ENCODE peak calls at places on chromosome 9, in ten cellular contexts. G is tibial nerve, P is endothelial cell, V is BE2C, T is mammary epithelial cell, L is A673, R is transverse colon, Y is NB4, W is HL-60, Z is LNCaP clone FGC. C is an unnamed sample.

GRCh38 chr9:33133186-33133585 is 34.0 kb downstream of the B4GALT1 start:
- DNase-seq in Z (no peak), P (no peak), L (no peak), V (no peak), T (peak; percentile 42), W (no peak), Y (no peak), R (no peak), G (no peak), C (no peak)

GRCh38 chr9:33436445-33436844 is 10.9 kb downstream of the AQP3 start:
- DNase-seq in P (no peak), Y (peak; percentile 71), V (peak; percentile 54), T (no peak), R (no peak), G (no peak), Z (no peak), L (no peak), W (no peak), C (no peak)

GRCh38 chr9:106697799-106698591 is 165.0 kb upstream of the ZNF462 start:
- DNase-seq in Y (no peak), G (peak; percentile 29), L (peak; percentile 51), T (peak; percentile 62), W (no peak), R (peak; percentile 39), Z (no peak), P (no peak), V (peak; percentile 93), C (peak; percentile 15)

GRCh38 chr9:2489838-2490314 is 131.7 kb upstream of the VLDLR start:
- DNase-seq in L (peak; percentile 25), P (no peak), W (no peak), Z (no peak), R (no peak), T (no peak), G (no peak), Y (no peak), V (peak; percentile 66), C (no peak)

GRCh38 chr9:91192379-91192775 is 169.3 kb downstream of the AUH start:
- DNase-seq in V (no peak), P (no peak), Y (no peak), L (no peak), T (no peak), Z (no peak), W (no peak), R (no peak), G (no peak), C (no peak)

GRCh38 chr9:131723632-131724031 is 16.2 kb downstream of the RAPGEF1 start:
- DNase-seq in R (no peak), Y (no peak), G (no peak), W (no peak), Z (no peak), T (no peak), L (no peak), P (no peak), V (no peak), C (no peak)

GRCh38 chr9:131503626-131504465 is 1.1 kb downstream of the POMT1 start:
- DNase-seq in L (peak; percentile 13), G (no peak), T (peak; percentile 68), V (no peak), Y (peak; percentile 78), R (peak; percentile 18), Z (no peak), P (no peak), W (peak; percentile 51), C (peak; percentile 62)

GRCh38 chr9:79220666-79221065 is 351.1 kb upstream of the TLE4 start:
- DNase-seq in V (no peak), Z (no peak), T (no peak), R (no peak), G (no peak), W (no peak), L (no peak), P (no peak), Y (no peak), C (no peak)

GRCh38 chr9:77128125-77128789 is 49.1 kb upstream of the VPS13A start:
- DNase-seq in Y (no peak), Z (no peak), W (no peak), T (no peak), L (no peak), P (no peak), R (no peak), V (no peak), G (no peak), C (no peak)

GRCh38 chr9:124470726-124471125 is 20.5 kb downstream of the ADGRD2 start:
- DNase-seq in W (no peak), G (no peak), L (no peak), R (no peak), T (no peak), Y (no peak), V (no peak), P (no peak), Z (no peak), C (no peak)

GRCh38 chr9:78006734-78007133 is 24.9 kb downstream of the GNAQ start:
- DNase-seq in T (no peak), Z (no peak), Y (no peak), G (no peak), L (no peak), R (no peak), W (no peak), P (no peak), V (no peak), C (no peak)

GRCh38 chr9:91245432-91246313 is 116.0 kb downstream of the AUH start:
- DNase-seq in T (peak; percentile 28), W (no peak), Z (no peak), V (no peak), G (no peak), R (no peak), P (no peak), L (no peak), Y (no peak), C (no peak)

GRCh38 chr9:127426756-127427155 is 2.6 kb downstream of the ZNF79 start:
- DNase-seq in V (no peak), P (no peak), R (no peak), Y (no peak), G (no peak), L (no peak), Z (no peak), W (no peak), T (peak; percentile 37), C (no peak)

GRCh38 chr9:14212116-14212515 is 101.8 kb downstream of the NFIB start:
- DNase-seq in Y (no peak), L (no peak), G (no peak), W (no peak), V (no peak), P (no peak), Z (no peak), R (no peak), T (peak; percentile 68), C (no peak)

GRCh38 chr9:14211564-14211963 is 102.4 kb downstream of the NFIB start:
- DNase-seq in R (no peak), T (no peak), W (no peak), G (no peak), Z (peak; percentile 25), Y (no peak), L (no peak), P (no peak), V (peak; percentile 38), C (no peak)

GRCh38 chr9:14209399-14209990 is 104.4 kb downstream of the NFIB start:
- DNase-seq in W (no peak), T (no peak), P (no peak), G (no peak), L (peak; percentile 72), V (peak; percentile 31), R (no peak), Z (peak; percentile 8), Y (peak; percentile 12), C (no peak)

GRCh38 chr9:14212697-14213420 is 101.1 kb downstream of the NFIB start:
- DNase-seq in L (no peak), R (no peak), W (no peak), Z (peak; percentile 46), Y (no peak), T (no peak), G (no peak), V (no peak), P (no peak), C (no peak)

GRCh38 chr9:14210428-14210827 is 103.5 kb downstream of the NFIB start:
- DNase-seq in V (no peak), P (no peak), Y (no peak), W (no peak), L (no peak), Z (no peak), T (no peak), R (no peak), G (no peak), C (no peak)
- TF ChIP-seq CTCF in V (no peak), P (no peak), Y (no peak), W (no peak), L (no peak), Z (no peak), T (no peak), R (no peak), G (no peak), C (no peak)

DNA sequence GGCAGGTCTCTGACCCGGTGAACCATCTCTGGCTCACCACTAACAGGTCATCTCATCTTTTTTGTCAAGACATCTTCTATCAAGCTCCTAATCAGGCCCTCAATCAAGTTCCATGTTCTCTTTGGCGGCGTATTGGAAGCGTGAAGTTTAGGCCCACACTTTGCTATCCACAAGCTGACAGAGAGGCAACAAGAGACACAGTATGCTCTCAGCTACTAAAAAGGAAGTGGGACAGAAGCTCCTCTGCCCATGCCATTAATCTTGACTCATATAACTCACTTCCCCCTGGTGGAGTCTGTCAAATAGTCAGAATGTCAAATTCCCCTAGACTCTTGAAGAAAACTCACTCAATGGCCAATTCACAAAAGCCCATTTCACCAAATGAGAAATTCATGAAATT is 77.6 kb upstream of the TMC1 start:
- DNase-seq in G (no peak), W (peak; percentile 70), R (no peak), L (no peak), T (peak; percentile 37), P (no peak), V (no peak), Z (no peak), Y (peak; percentile 71), C (no peak)
- TF ChIP-seq CTCF in G (no peak), W (no peak), R (no peak), L (no peak), T (no peak), P (no peak), V (no peak), Z (no peak), Y (no peak), C (peak; percentile 9)

DNA sequence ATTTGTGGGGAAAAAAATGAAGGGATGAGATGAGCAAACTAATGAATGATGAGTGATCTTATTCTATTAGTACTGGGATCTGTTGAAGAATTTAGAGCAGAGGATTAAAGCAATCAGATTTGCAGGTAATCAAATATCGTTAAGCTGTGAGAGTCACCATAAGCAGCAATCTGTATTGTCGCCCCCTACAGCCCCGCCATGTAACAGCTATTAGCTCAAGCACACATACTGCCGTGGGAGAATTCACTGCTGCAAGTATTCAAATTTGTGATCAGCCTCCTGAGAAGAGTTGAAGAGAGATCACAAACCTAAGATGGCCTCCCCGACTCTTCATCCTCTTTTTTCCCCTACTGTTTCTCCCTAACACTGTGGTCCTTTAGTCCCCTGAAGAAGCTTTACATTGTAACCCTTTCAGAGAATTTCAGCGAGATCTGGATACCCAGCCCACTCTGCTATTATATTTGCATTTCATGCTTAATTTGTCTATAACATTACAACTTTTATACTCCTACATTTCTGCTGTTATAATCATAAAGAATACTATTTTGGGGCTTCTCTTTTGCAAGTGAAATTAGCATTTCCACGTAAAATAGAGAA is 28.5 kb upstream of the PHF24 start:
- DNase-seq in P (peak; percentile 55), L (peak; percentile 52), R (no peak), V (peak; percentile 52), Y (peak; percentile 66), T (peak; percentile 20), Z (no peak), W (peak; percentile 11), G (no peak), C (no peak)
- TF ChIP-seq CTCF in P (peak; percentile 58), L (peak; percentile 89), R (peak; percentile 40), V (peak; percentile 88), Y (peak; percentile 99), T (peak; percentile 61), Z (peak; percentile 76), W (peak; percentile 69), G (peak; percentile 44), C (no peak)

GRCh38 chr9:97312101-97312500 is 4.6 kb downstream of the CCDC180 start:
- DNase-seq in G (no peak), Y (no peak), R (no peak), Z (no peak), V (no peak), P (no peak), L (no peak), W (no peak), T (no peak), C (no peak)
- TF ChIP-seq CTCF in G (no peak), Y (no peak), R (no peak), Z (no peak), V (no peak), P (no peak), L (no peak), W (no peak), T (no peak), C (no peak)

C was measured in Peyer's patch.